ENCODE peak calls at places on chromosomes 2 and 18, in five cellular contexts. P is fibroblast of lung, E is astrocyte, T is heart left ventricle, J is ovary. Z is an unnamed sample. For H3K4me1 and H3K9me3, the result is how much of the 10 kb centered on the place peaks cover.

GRCh38 chr2:158034198-158034831 is 67.4 kb upstream of the UPP2 start:
- DNase-seq in P (peak), E (peak), T (peak), J (no peak), Z (peak)

GRCh38 chr18:500556-501405 is at the start of gene COLEC12:
- DNase-seq in P (no peak), E (no peak), T (peak), J (peak), Z (peak)

GRCh38 chr2:211181626-211182025 is 625.2 kb downstream of the CPS1 start:
- DNase-seq in P (no peak), E (peak), T (no peak), J (no peak), Z (no peak)

GRCh38 chr2:38148501-38148900 is 72.5 kb upstream of the CYP1B1 start:
- DNase-seq in P (peak), E (no peak), T (no peak), J (no peak), Z (no peak)

GRCh38 chr2:8786463-8786862 is 51.0 kb downstream of the KIDINS220 start:
- DNase-seq in P (no peak), E (no peak), T (no peak), J (no peak), Z (no peak)

GRCh38 chr2:72103690-72104089 is 44.0 kb downstream of the CYP26B1 start:
- DNase-seq in P (no peak), E (no peak), T (no peak), J (no peak), Z (no peak)

GRCh38 chr18:6210349-6211173 is 204.2 kb downstream of the L3MBTL4 start:
- DNase-seq in P (no peak), E (no peak), T (no peak), J (no peak), Z (no peak)

GRCh38 chr2:199627417-199627816 is 169.7 kb upstream of the SATB2 start:
- DNase-seq in P (no peak), E (no peak), T (no peak), J (no peak), Z (no peak)

GRCh38 chr2:4653989-4654388 is 950.6 kb downstream of the DCDC2C start:
- DNase-seq in P (no peak), E (no peak), T (no peak), J (no peak), Z (no peak)

GRCh38 chr18:677951-678363 is 20.5 kb downstream of the TYMS start:
- DNase-seq in P (no peak), E (peak), T (no peak), J (no peak), Z (no peak)

GRCh38 chr2:42135381-42136312 is 33.5 kb upstream of the EML4 start:
- DNase-seq in P (no peak), E (no peak), T (no peak), J (no peak), Z (no peak)
- H3K4me1 ChIP-seq in P (under half), E (under half), T (half or more), J (under half), Z (under half)

GRCh38 chr18:13700153-13700552 is 26.2 kb downstream of the FAM210A start:
- DNase-seq in P (no peak), E (no peak), T (no peak), J (no peak), Z (no peak)

DNA sequence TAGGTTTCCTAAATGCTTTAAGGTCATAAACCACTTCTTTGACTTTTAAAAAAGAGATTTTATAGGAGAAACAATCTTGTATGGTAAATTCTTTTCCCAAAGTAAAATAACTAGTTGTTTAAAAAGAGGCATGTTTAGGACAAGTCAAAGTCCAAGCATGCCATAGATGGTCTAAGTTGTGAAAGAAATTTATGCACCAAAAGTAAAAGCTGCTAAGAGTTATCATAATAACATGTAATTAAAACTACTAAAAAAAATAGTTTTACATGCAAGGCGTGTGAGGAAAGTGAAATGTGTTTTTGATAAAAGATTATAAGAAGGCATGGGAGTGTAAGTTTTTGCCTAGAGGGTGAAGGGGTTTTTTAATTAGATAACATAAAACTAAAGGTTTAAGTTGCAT is 22.5 kb downstream of the FAM210A start:
- DNase-seq in P (peak), E (peak), T (no peak), J (no peak), Z (no peak)
- H3K9me3 ChIP-seq in P (under half), E (under half), T (under half), J (under half), Z (under half)

GRCh38 chr2:47900857-47901256 is 5.4 kb downstream of the FBXO11 start:
- DNase-seq in P (no peak), E (no peak), T (no peak), J (no peak), Z (no peak)

GRCh38 chr2:47899915-47900314 is 6.4 kb downstream of the FBXO11 start:
- DNase-seq in P (no peak), E (peak), T (no peak), J (no peak), Z (no peak)

GRCh38 chr2:47898089-47898731 is 8.1 kb downstream of the FBXO11 start:
- DNase-seq in P (no peak), E (no peak), T (no peak), J (no peak), Z (no peak)

GRCh38 chr2:47896450-47896968 is 9.8 kb downstream of the FBXO11 start:
- DNase-seq in P (no peak), E (no peak), T (no peak), J (no peak), Z (no peak)

GRCh38 chr2:47897191-47897955 is 8.9 kb downstream of the FBXO11 start:
- DNase-seq in P (no peak), E (no peak), T (no peak), J (no peak), Z (no peak)
- H3K4me3 ChIP-seq in P (no peak), E (no peak), T (no peak), J (no peak), Z (no peak)

GRCh38 chr2:96245609-96246390 is 20.0 kb downstream of the TMEM127 start:
- DNase-seq in P (peak), E (peak), T (no peak), J (no peak), Z (no peak)

GRCh38 chr2:96241901-96242611 is 23.7 kb downstream of the TMEM127 start:
- DNase-seq in P (peak), E (peak), T (peak), J (no peak), Z (no peak)

GRCh38 chr2:96241227-96241626 is 24.6 kb downstream of the TMEM127 start:
- DNase-seq in P (no peak), E (no peak), T (no peak), J (no peak), Z (no peak)

GRCh38 chr2:96247009-96247408 is 18.8 kb downstream of the TMEM127 start:
- DNase-seq in P (no peak), E (no peak), T (no peak), J (no peak), Z (no peak)

GRCh38 chr2:96243843-96244242 is 22.0 kb downstream of the TMEM127 start:
- DNase-seq in P (no peak), E (no peak), T (no peak), J (no peak), Z (no peak)
- H3K4me1 ChIP-seq in P (under half), E (under half), T (under half), J (under half), Z (half or more)

GRCh38 chr2:36469701-36470100 is 114.1 kb downstream of the CRIM1 start:
- DNase-seq in P (no peak), E (no peak), T (no peak), J (no peak), Z (no peak)

GRCh38 chr2:36476411-36476810 is 120.8 kb downstream of the CRIM1 start:
- DNase-seq in P (no peak), E (no peak), T (no peak), J (no peak), Z (no peak)

GRCh38 chr2:36477315-36477714 is 120.7 kb downstream of the FEZ2 start:
- DNase-seq in P (no peak), E (no peak), T (no peak), J (no peak), Z (no peak)

GRCh38 chr2:36469267-36469561 is 113.6 kb downstream of the CRIM1 start:
- DNase-seq in P (no peak), E (no peak), T (no peak), J (no peak), Z (no peak)

GRCh38 chr2:36473230-36473629 is 117.7 kb downstream of the CRIM1 start:
- DNase-seq in P (peak), E (no peak), T (no peak), J (no peak), Z (no peak)
- H3K9me3 ChIP-seq in P (under half), E (under half), T (under half), J (under half), Z (under half)

DNA sequence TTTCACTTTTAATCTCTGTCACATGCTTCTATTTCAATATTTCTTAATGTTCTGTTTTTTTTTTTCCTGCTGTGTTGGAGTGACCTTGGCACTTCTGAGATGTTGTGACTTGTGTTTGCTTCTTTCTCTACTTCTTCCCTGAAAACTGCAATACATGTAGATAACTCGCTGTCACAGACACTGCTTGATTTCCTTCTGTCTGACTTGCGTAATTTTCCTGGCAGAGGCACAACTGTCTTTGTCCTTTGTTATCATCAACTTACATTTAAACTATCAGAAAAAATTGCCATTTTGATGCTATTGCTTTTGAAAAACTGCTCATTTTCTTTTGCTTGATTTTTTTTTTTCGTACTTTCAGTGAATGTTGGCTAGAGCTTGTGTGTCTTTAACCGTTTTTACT is 69.0 kb downstream of the BABAM2 start:
- DNase-seq in P (peak), E (peak), T (peak), J (no peak), Z (no peak)
- H3K4me3 ChIP-seq in P (no peak), E (no peak), T (no peak), J (no peak), Z (no peak)

GRCh38 chr2:85773692-85774091 is 19.9 kb downstream of the ATOH8 start:
- DNase-seq in P (no peak), E (no peak), T (no peak), J (no peak), Z (no peak)
- H3K4me1 ChIP-seq in P (under half), E (under half), T (half or more), J (half or more), Z (half or more)

GRCh38 chr2:237820421-237820820 is 21.8 kb downstream of the RBM44 start:
- DNase-seq in P (no peak), E (no peak), T (no peak), J (no peak), Z (no peak)

GRCh38 chr2:237818066-237818473 is 19.5 kb downstream of the RBM44 start:
- DNase-seq in P (peak), E (peak), T (no peak), J (no peak), Z (no peak)

GRCh38 chr2:237819231-237819630 is 20.7 kb downstream of the RBM44 start:
- DNase-seq in P (no peak), E (peak), T (no peak), J (no peak), Z (no peak)

GRCh38 chr2:237815637-237816036 is 17.1 kb downstream of the RBM44 start:
- DNase-seq in P (no peak), E (no peak), T (no peak), J (no peak), Z (no peak)

DNA sequence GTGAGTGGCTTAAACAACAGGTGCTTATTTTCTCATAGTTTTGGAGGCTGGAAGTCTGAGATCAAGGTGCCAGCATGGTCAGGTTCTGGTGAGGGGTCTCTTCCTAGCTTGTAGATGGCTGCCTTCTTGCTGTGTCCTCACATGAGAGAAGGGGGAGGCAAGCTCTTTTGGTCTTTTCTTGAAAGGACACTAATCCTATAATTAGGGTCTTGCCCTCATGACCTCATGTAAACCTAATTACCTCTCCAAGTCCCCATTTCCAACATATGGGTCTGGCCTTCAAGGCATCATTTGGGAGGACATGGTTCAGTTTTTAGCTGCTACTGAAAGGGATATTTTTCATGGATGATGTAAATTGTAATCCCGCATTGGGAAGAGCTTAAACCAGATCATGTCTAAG is 18.0 kb downstream of the RBM44 start:
- DNase-seq in P (no peak), E (no peak), T (no peak), J (no peak), Z (no peak)
- H3K9me3 ChIP-seq in P (under half), E (under half), T (under half), J (under half), Z (under half)

GRCh38 chr2:70927138-70927537 is 8.6 kb upstream of the ATP6V1B1 start:
- DNase-seq in P (no peak), E (no peak), T (no peak), J (no peak), Z (no peak)
- H3K4me3 ChIP-seq in P (no peak), E (no peak), T (no peak), J (no peak), Z (no peak)

DNA sequence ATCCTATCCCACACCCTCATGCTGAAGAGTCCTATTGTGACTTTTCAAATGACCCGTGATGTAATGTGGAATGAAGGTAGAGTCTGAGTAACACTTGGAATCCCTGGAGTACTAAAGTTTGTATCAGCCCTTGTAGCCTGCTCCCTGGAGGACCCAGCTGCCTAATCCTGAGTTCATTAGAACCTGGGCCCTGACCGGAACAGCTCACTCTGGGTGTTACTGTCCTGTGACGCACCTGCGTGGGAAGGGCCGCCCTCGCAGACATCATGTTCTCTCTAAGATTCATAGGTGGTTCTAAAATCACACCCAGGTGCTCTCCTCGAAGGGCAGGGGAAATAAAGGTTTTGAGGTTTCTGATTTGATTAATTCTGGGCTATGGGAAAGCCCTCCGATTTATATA is 62.3 kb downstream of the NCK2 start:
- DNase-seq in P (no peak), E (no peak), T (no peak), J (no peak), Z (no peak)
- H3K4me1 ChIP-seq in P (under half), E (under half), T (half or more), J (under half), Z (under half)